ENCODE peak calls at places on chromosome 1, in four cellular contexts. X is stimulated activated naive CD4-positive, alpha-beta T cell treated with Interleukin-2 at 50 U/mL for 16 hours; P is psoas muscle; U is endothelial cell. E is an unnamed sample.
A peak's percentile ranks its signal among the peaks of the same experiment; 100 is the strongest.

GRCh38 chr1:9201421-9202239 is 32.9 kb upstream of the H6PD start:
- DNase-seq in X (peak; percentile 13), U (no peak), P (no peak), E (no peak)

GRCh38 chr1:209813902-209814301 is 8.0 kb upstream of the IRF6 start:
- DNase-seq in P (no peak), X (no peak), U (no peak), E (no peak)

GRCh38 chr1:177983824-177984528 is 14.1 kb upstream of the SEC16B start:
- DNase-seq in P (peak; percentile 68), U (peak; percentile 14), X (no peak), E (no peak)

GRCh38 chr1:216750031-216750627 is 26.9 kb upstream of the ESRRG start:
- DNase-seq in P (no peak), X (no peak), U (peak; percentile 45), E (peak; percentile 71)

GRCh38 chr1:234355782-234356510 is 17.3 kb upstream of the COA6 start:
- DNase-seq in U (no peak), P (no peak), X (no peak), E (no peak)

GRCh38 chr1:15370781-15371467 is 38.8 kb upstream of the EFHD2 start:
- DNase-seq in P (peak; percentile 57), X (no peak), U (no peak), E (no peak)

GRCh38 chr1:4483031-4483625 is 171.3 kb upstream of the AJAP1 start:
- DNase-seq in X (no peak), P (no peak), U (no peak), E (no peak)

GRCh38 chr1:2166695-2167094 is 27.9 kb downstream of the FAAP20 start:
- DNase-seq in P (no peak), X (no peak), U (no peak), E (no peak)